ENCODE peak calls at places on chromosomes 6 and 20, in eight cellular contexts. One of them, this sample, is unnamed.

GRCh38 chr6:47457370-47457769 is 20.2 kb upstream of the CD2AP start:
- DNase-seq in left lung: no peak
- DNase-seq in AG09319: no peak
- DNase-seq in A549: no peak
- DNase-seq in nephron progenitor cell: no peak
- DNase-seq in astrocyte of the spinal cord: no peak
- DNase-seq in endothelial cell: no peak
- DNase-seq in progenitor cell of endocrine pancreas: no peak
- DNase-seq in this sample: no peak

GRCh38 chr20:37968726-37969401 is 64.4 kb downstream of the TTI1 start:
- DNase-seq in progenitor cell of endocrine pancreas: no peak
- DNase-seq in left lung: no peak
- DNase-seq in endothelial cell: no peak
- DNase-seq in AG09319: no peak
- DNase-seq in A549: no peak
- DNase-seq in nephron progenitor cell: no peak
- DNase-seq in astrocyte of the spinal cord: no peak
- DNase-seq in this sample: no peak

GRCh38 chr20:44180814-44181213 is 6.2 kb downstream of the JPH2 start:
- DNase-seq in A549: no peak
- DNase-seq in nephron progenitor cell: peak; percentile 27
- DNase-seq in left lung: no peak
- DNase-seq in AG09319: no peak
- DNase-seq in astrocyte of the spinal cord: no peak
- DNase-seq in progenitor cell of endocrine pancreas: no peak
- DNase-seq in endothelial cell: no peak
- DNase-seq in this sample: no peak

GRCh38 chr6:89828988-89829590 is 591 bp upstream of the CASP8AP2 start:
- DNase-seq in left lung: no peak
- DNase-seq in nephron progenitor cell: no peak
- DNase-seq in endothelial cell: no peak
- DNase-seq in A549: peak; percentile 21
- DNase-seq in AG09319: no peak
- DNase-seq in astrocyte of the spinal cord: no peak
- DNase-seq in progenitor cell of endocrine pancreas: no peak
- DNase-seq in this sample: peak; percentile 24

GRCh38 chr6:22656696-22657340 is 87.5 kb downstream of the HDGFL1 start:
- DNase-seq in endothelial cell: no peak
- DNase-seq in astrocyte of the spinal cord: no peak
- DNase-seq in A549: no peak
- DNase-seq in progenitor cell of endocrine pancreas: no peak
- DNase-seq in AG09319: no peak
- DNase-seq in nephron progenitor cell: no peak
- DNase-seq in left lung: no peak
- DNase-seq in this sample: no peak

GRCh38 chr6:43708857-43709653 is 21.5 kb upstream of the MRPS18A start:
- DNase-seq in astrocyte of the spinal cord: peak; percentile 46
- DNase-seq in endothelial cell: no peak
- DNase-seq in nephron progenitor cell: no peak
- DNase-seq in AG09319: peak; percentile 56
- DNase-seq in progenitor cell of endocrine pancreas: no peak
- DNase-seq in A549: no peak
- DNase-seq in left lung: no peak
- DNase-seq in this sample: no peak

GRCh38 chr6:138920906-138921305 is 67.1 kb downstream of the REPS1 start:
- DNase-seq in astrocyte of the spinal cord: no peak
- DNase-seq in endothelial cell: no peak
- DNase-seq in progenitor cell of endocrine pancreas: no peak
- DNase-seq in AG09319: no peak
- DNase-seq in left lung: no peak
- DNase-seq in nephron progenitor cell: no peak
- DNase-seq in A549: no peak
- DNase-seq in this sample: no peak

GRCh38 chr6:29011276-29011734 is 6.2 kb upstream of the ZNF311 start:
- DNase-seq in nephron progenitor cell: peak; percentile 77
- DNase-seq in left lung: peak; percentile 40
- DNase-seq in progenitor cell of endocrine pancreas: no peak
- DNase-seq in AG09319: peak; percentile 14
- DNase-seq in endothelial cell: peak; percentile 63
- DNase-seq in astrocyte of the spinal cord: peak; percentile 64
- DNase-seq in A549: peak; percentile 47
- DNase-seq in this sample: peak; percentile 46

GRCh38 chr20:43983904-43984361 is 69.3 kb downstream of the TOX2 start:
- DNase-seq in AG09319: no peak
- DNase-seq in A549: no peak
- DNase-seq in progenitor cell of endocrine pancreas: no peak
- DNase-seq in nephron progenitor cell: no peak
- DNase-seq in left lung: no peak
- DNase-seq in endothelial cell: no peak
- DNase-seq in astrocyte of the spinal cord: no peak
- DNase-seq in this sample: no peak

GRCh38 chr6:49513153-49513989 is 13.6 kb downstream of the GLYATL3 start:
- DNase-seq in nephron progenitor cell: no peak
- DNase-seq in progenitor cell of endocrine pancreas: no peak
- DNase-seq in AG09319: no peak
- DNase-seq in astrocyte of the spinal cord: no peak
- DNase-seq in endothelial cell: no peak
- DNase-seq in A549: no peak
- DNase-seq in left lung: no peak
- DNase-seq in this sample: no peak

GRCh38 chr6:41500561-41500960 is 45.6 kb upstream of the FOXP4 start:
- DNase-seq in astrocyte of the spinal cord: no peak
- DNase-seq in AG09319: no peak
- DNase-seq in A549: no peak
- DNase-seq in endothelial cell: no peak
- DNase-seq in left lung: no peak
- DNase-seq in nephron progenitor cell: no peak
- DNase-seq in progenitor cell of endocrine pancreas: no peak
- DNase-seq in this sample: no peak

GRCh38 chr6:146972526-146972925 is 231.7 kb upstream of the STXBP5 start:
- DNase-seq in A549: no peak
- DNase-seq in AG09319: no peak
- DNase-seq in progenitor cell of endocrine pancreas: no peak
- DNase-seq in nephron progenitor cell: no peak
- DNase-seq in left lung: no peak
- DNase-seq in astrocyte of the spinal cord: no peak
- DNase-seq in endothelial cell: no peak
- DNase-seq in this sample: no peak

GRCh38 chr6:101231606-101232235 is 161.8 kb upstream of the GRIK2 start:
- DNase-seq in astrocyte of the spinal cord: no peak
- DNase-seq in left lung: no peak
- DNase-seq in A549: no peak
- DNase-seq in nephron progenitor cell: no peak
- DNase-seq in progenitor cell of endocrine pancreas: no peak
- DNase-seq in endothelial cell: no peak
- DNase-seq in AG09319: no peak
- DNase-seq in this sample: no peak

GRCh38 chr6:101230866-101231265 is 162.6 kb upstream of the GRIK2 start:
- DNase-seq in progenitor cell of endocrine pancreas: no peak
- DNase-seq in A549: no peak
- DNase-seq in nephron progenitor cell: no peak
- DNase-seq in astrocyte of the spinal cord: no peak
- DNase-seq in AG09319: no peak
- DNase-seq in left lung: no peak
- DNase-seq in endothelial cell: no peak
- DNase-seq in this sample: no peak

GRCh38 chr6:101224751-101225150 is 168.8 kb upstream of the GRIK2 start:
- DNase-seq in endothelial cell: no peak
- DNase-seq in AG09319: no peak
- DNase-seq in left lung: no peak
- DNase-seq in astrocyte of the spinal cord: no peak
- DNase-seq in nephron progenitor cell: no peak
- DNase-seq in A549: no peak
- DNase-seq in progenitor cell of endocrine pancreas: no peak
- DNase-seq in this sample: no peak

DNA sequence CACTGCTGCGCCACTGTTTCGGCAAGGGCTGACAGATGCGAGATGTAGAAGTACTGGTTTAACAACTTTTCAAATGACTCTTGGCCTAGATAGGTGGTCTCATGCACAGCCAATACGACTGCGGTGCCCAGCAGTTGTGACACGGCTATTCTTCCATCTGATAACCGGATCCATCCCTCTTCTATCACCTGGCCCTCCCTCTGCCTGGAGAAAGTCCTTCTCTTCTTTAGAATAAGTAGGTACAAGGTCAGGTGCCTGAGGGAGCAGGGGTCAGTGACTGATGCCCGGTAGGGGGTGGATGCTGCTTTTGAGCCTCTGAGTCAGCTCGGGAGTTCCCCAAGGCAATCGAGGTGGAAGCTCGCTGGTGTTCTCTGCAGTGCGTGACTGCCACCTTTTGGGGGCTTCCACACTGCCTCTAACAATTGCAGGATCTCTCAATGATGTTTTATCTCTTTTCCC is 166.8 kb upstream of the GRIK2 start:
- DNase-seq in endothelial cell: peak; percentile 41
- DNase-seq in A549: peak; percentile 2
- DNase-seq in astrocyte of the spinal cord: peak; percentile 1
- DNase-seq in nephron progenitor cell: peak; percentile 38
- DNase-seq in AG09319: no peak
- DNase-seq in left lung: no peak
- DNase-seq in progenitor cell of endocrine pancreas: peak; percentile 9
- DNase-seq in this sample: peak; percentile 2
- TF ChIP-seq CTCF in endothelial cell: no peak
- TF ChIP-seq CTCF in A549: peak; percentile 49
- TF ChIP-seq CTCF in astrocyte of the spinal cord: peak; percentile 19
- TF ChIP-seq CTCF in nephron progenitor cell: peak; percentile 36
- TF ChIP-seq CTCF in AG09319: no peak
- TF ChIP-seq CTCF in left lung: no peak
- TF ChIP-seq CTCF in progenitor cell of endocrine pancreas: peak; percentile 58
- TF ChIP-seq CTCF in this sample: peak; percentile 45

GRCh38 chr6:145008715-145009114 is 723.6 kb downstream of the UTRN start:
- DNase-seq in endothelial cell: no peak
- DNase-seq in nephron progenitor cell: no peak
- DNase-seq in AG09319: no peak
- DNase-seq in A549: no peak
- DNase-seq in progenitor cell of endocrine pancreas: no peak
- DNase-seq in left lung: no peak
- DNase-seq in astrocyte of the spinal cord: no peak
- DNase-seq in this sample: no peak

GRCh38 chr6:145009691-145010090 is 724.6 kb downstream of the UTRN start:
- DNase-seq in nephron progenitor cell: no peak
- DNase-seq in AG09319: no peak
- DNase-seq in left lung: no peak
- DNase-seq in endothelial cell: no peak
- DNase-seq in astrocyte of the spinal cord: peak; percentile 16
- DNase-seq in A549: no peak
- DNase-seq in progenitor cell of endocrine pancreas: no peak
- DNase-seq in this sample: no peak

GRCh38 chr6:145012039-145012662 is 723.2 kb downstream of the EPM2A start:
- DNase-seq in nephron progenitor cell: no peak
- DNase-seq in left lung: no peak
- DNase-seq in astrocyte of the spinal cord: peak; percentile 7
- DNase-seq in progenitor cell of endocrine pancreas: no peak
- DNase-seq in endothelial cell: no peak
- DNase-seq in A549: no peak
- DNase-seq in AG09319: no peak
- DNase-seq in this sample: no peak

DNA sequence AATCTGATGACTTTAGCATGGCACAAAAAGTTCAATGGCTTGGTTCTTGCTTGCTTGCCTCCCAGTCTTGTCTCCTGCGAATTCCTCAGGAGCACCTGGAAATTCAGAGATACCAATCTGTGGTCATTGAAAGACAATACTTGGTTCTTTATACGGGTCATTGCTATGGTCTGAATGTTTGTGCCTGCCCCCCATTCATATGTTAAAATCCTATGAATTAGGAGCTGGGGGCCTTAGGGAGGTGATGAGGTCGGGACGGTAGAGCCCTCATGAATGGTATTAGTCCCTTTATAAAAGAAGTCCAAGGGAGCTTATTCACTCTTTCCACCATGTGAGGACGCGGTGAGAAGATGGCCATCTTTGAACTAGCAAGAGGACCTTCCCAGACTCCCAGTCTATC is 721.8 kb downstream of the UTRN start:
- DNase-seq in progenitor cell of endocrine pancreas: no peak
- DNase-seq in astrocyte of the spinal cord: no peak
- DNase-seq in A549: no peak
- DNase-seq in nephron progenitor cell: no peak
- DNase-seq in left lung: no peak
- DNase-seq in endothelial cell: no peak
- DNase-seq in AG09319: no peak
- DNase-seq in this sample: no peak
- TF ChIP-seq CTCF in progenitor cell of endocrine pancreas: no peak
- TF ChIP-seq CTCF in astrocyte of the spinal cord: no peak
- TF ChIP-seq CTCF in A549: no peak
- TF ChIP-seq CTCF in nephron progenitor cell: no peak
- TF ChIP-seq CTCF in left lung: no peak
- TF ChIP-seq CTCF in endothelial cell: no peak
- TF ChIP-seq CTCF in AG09319: no peak
- TF ChIP-seq CTCF in this sample: no peak

GRCh38 chr20:32823078-32823477 is 3.3 kb downstream of the MAPRE1 start:
- DNase-seq in AG09319: no peak
- DNase-seq in progenitor cell of endocrine pancreas: no peak
- DNase-seq in left lung: no peak
- DNase-seq in A549: no peak
- DNase-seq in endothelial cell: no peak
- DNase-seq in nephron progenitor cell: no peak
- DNase-seq in astrocyte of the spinal cord: peak; percentile 66
- DNase-seq in this sample: no peak
- TF ChIP-seq CTCF in AG09319: no peak
- TF ChIP-seq CTCF in progenitor cell of endocrine pancreas: no peak
- TF ChIP-seq CTCF in left lung: no peak
- TF ChIP-seq CTCF in A549: no peak
- TF ChIP-seq CTCF in endothelial cell: no peak
- TF ChIP-seq CTCF in nephron progenitor cell: no peak
- TF ChIP-seq CTCF in astrocyte of the spinal cord: peak; percentile 25
- TF ChIP-seq CTCF in this sample: no peak

GRCh38 chr20:1890469-1891262 is 4.5 kb upstream of the SIRPA start:
- DNase-seq in nephron progenitor cell: no peak
- DNase-seq in progenitor cell of endocrine pancreas: no peak
- DNase-seq in astrocyte of the spinal cord: no peak
- DNase-seq in left lung: no peak
- DNase-seq in AG09319: no peak
- DNase-seq in endothelial cell: no peak
- DNase-seq in A549: no peak
- DNase-seq in this sample: no peak

GRCh38 chr20:1891263-1892121 is 3.7 kb upstream of the SIRPA start:
- DNase-seq in AG09319: no peak
- DNase-seq in A549: no peak
- DNase-seq in progenitor cell of endocrine pancreas: no peak
- DNase-seq in left lung: no peak
- DNase-seq in nephron progenitor cell: no peak
- DNase-seq in astrocyte of the spinal cord: no peak
- DNase-seq in endothelial cell: no peak
- DNase-seq in this sample: no peak

GRCh38 chr20:1894471-1894950 is 696 bp upstream of the SIRPA start:
- DNase-seq in progenitor cell of endocrine pancreas: peak; percentile 58
- DNase-seq in AG09319: peak; percentile 20
- DNase-seq in left lung: no peak
- DNase-seq in nephron progenitor cell: peak; percentile 73
- DNase-seq in astrocyte of the spinal cord: peak; percentile 72
- DNase-seq in A549: peak; percentile 62
- DNase-seq in endothelial cell: peak; percentile 71
- DNase-seq in this sample: peak; percentile 75

GRCh38 chr20:1893721-1894470 is 1.3 kb upstream of the SIRPA start:
- DNase-seq in left lung: peak; percentile 74
- DNase-seq in A549: no peak
- DNase-seq in AG09319: no peak
- DNase-seq in astrocyte of the spinal cord: no peak
- DNase-seq in nephron progenitor cell: peak; percentile 27
- DNase-seq in endothelial cell: no peak
- DNase-seq in progenitor cell of endocrine pancreas: no peak
- DNase-seq in this sample: no peak

DNA sequence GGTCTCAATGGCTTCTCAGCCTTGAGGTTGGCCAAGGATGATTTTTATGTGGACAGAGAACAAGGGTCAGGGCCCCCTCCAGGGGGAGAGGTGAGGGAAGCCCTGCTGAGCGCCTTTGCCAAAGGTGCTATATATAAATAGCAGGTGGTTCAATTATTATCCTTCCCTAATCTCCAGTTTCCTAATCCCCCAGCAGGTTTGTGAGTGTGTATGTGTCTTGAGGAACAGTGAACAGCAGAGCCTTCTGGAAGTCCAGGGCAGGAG is 3.2 kb upstream of the SIRPA start:
- DNase-seq in left lung: no peak
- DNase-seq in nephron progenitor cell: no peak
- DNase-seq in astrocyte of the spinal cord: no peak
- DNase-seq in AG09319: no peak
- DNase-seq in A549: no peak
- DNase-seq in progenitor cell of endocrine pancreas: no peak
- DNase-seq in endothelial cell: no peak
- DNase-seq in this sample: no peak
- TF ChIP-seq CTCF in left lung: no peak
- TF ChIP-seq CTCF in nephron progenitor cell: no peak
- TF ChIP-seq CTCF in astrocyte of the spinal cord: no peak
- TF ChIP-seq CTCF in AG09319: no peak
- TF ChIP-seq CTCF in A549: no peak
- TF ChIP-seq CTCF in progenitor cell of endocrine pancreas: no peak
- TF ChIP-seq CTCF in endothelial cell: no peak
- TF ChIP-seq CTCF in this sample: no peak

This sample was measured in GM20000.